ENCODE peak calls at places on chromosomes 7 and 10, in five cellular contexts. F is T1000; A is stimulated activated effector memory CD8-positive, alpha-beta T cell treated with anti-CD3 and anti-CD28 coated beads, Interleukin-12 subunit alpha, Interleukin-12 subunit beta, amount 100 ng/mL, for 72 hours; K is HTR-8/SVneo; X is A172. U is an unnamed sample.

GRCh38 chr10:132997517-132998265 is 55.3 kb upstream of the CFAP46 start:
- DNase-seq in F (no peak), A (no peak), K (no peak), X (no peak), U (no peak)

GRCh38 chr10:53491774-53492173 is 719.2 kb upstream of the MBL2 start:
- DNase-seq in F (no peak), A (no peak), K (no peak), X (no peak), U (no peak)

GRCh38 chr7:102190777-102191176 is 95.9 kb upstream of the SH2B2 start:
- DNase-seq in F (no peak), A (no peak), K (no peak), X (no peak), U (no peak)

GRCh38 chr7:21585070-21585724 is 42.4 kb downstream of the DNAH11 start:
- DNase-seq in F (no peak), A (no peak), K (no peak), X (no peak), U (no peak)

GRCh38 chr7:151905766-151906165 is 28.9 kb upstream of the PRKAG2 start:
- DNase-seq in F (no peak), A (no peak), K (no peak), X (no peak), U (no peak)

GRCh38 chr7:7996568-7996967 is 28.0 kb downstream of the GLCCI1 start:
- DNase-seq in F (no peak), A (no peak), K (no peak), X (no peak), U (no peak)

GRCh38 chr10:131843881-131844284 is 56.9 kb upstream of the PPP2R2D start:
- DNase-seq in F (no peak), A (no peak), K (no peak), X (no peak), U (no peak)

GRCh38 chr10:94429049-94429707 is 26.8 kb downstream of the TBC1D12 start:
- DNase-seq in F (no peak), A (no peak), K (no peak), X (peak), U (no peak)

GRCh38 chr7:55156919-55157318 is 138.1 kb downstream of the EGFR start:
- DNase-seq in F (no peak), A (no peak), K (no peak), X (no peak), U (no peak)

U was measured in NK-92 treated with Interleukin-12 subunit alpha and Interleukin-12 subunit beta, amount 100 ng/mL, for 24 hours.